ENCODE peak calls at places on chromosomes 1 and 21, in four cellular contexts. R is Panc1, P is HL-60, X is sigmoid colon. Y is an unnamed sample.

GRCh38 chr1:211082824-211083223 is 51.1 kb downstream of the KCNH1 start:
- DNase-seq in R (no peak), P (no peak), X (no peak), Y (no peak)

GRCh38 chr1:206933333-206933945 is 11.7 kb upstream of the FCMR start:
- DNase-seq in R (no peak), P (peak; percentile 54), X (no peak), Y (peak; percentile 57)

GRCh38 chr1:61254629-61255323 is 172.4 kb downstream of the NFIA start:
- DNase-seq in R (no peak), P (peak; percentile 8), X (peak; percentile 84), Y (no peak)

GRCh38 chr1:169989246-169989645 is 85.2 kb downstream of the KIFAP3 start:
- DNase-seq in R (no peak), P (no peak), X (no peak), Y (no peak)

GRCh38 chr1:198205021-198205684 is 48.4 kb downstream of the NEK7 start:
- DNase-seq in R (no peak), P (no peak), X (no peak), Y (no peak)

GRCh38 chr1:70361727-70362413 is 7.3 kb upstream of the ANKRD13C start:
- DNase-seq in R (no peak), P (no peak), X (no peak), Y (no peak)

GRCh38 chr21:18461743-18462142 is 58.2 kb upstream of the TMPRSS15 start:
- DNase-seq in R (no peak), P (no peak), X (no peak), Y (no peak)

GRCh38 chr21:18178509-18178908 is 66.1 kb upstream of the CHODL start:
- DNase-seq in R (no peak), P (no peak), X (no peak), Y (no peak)

GRCh38 chr1:37704966-37705365 is 12.7 kb downstream of the CDCA8 start:
- DNase-seq in R (no peak), P (no peak), X (no peak), Y (no peak)

GRCh38 chr1:26281091-26281958 is 1.4 kb downstream of the SH3BGRL3 start:
- DNase-seq in R (no peak), P (no peak), X (no peak), Y (peak; percentile 44)

GRCh38 chr1:223031690-223032601 is 111.1 kb downstream of the TLR5 start:
- DNase-seq in R (no peak), P (no peak), X (peak; percentile 88), Y (no peak)

GRCh38 chr1:211281322-211282022 is 22.3 kb downstream of the RCOR3 start:
- DNase-seq in R (no peak), P (no peak), X (no peak), Y (no peak)

GRCh38 chr1:173473599-173474011 is 3.5 kb upstream of the PRDX6 start:
- DNase-seq in R (no peak), P (no peak), X (no peak), Y (no peak)

GRCh38 chr1:174077755-174078490 is 55.8 kb upstream of the RC3H1 start:
- DNase-seq in R (no peak), P (no peak), X (no peak), Y (no peak)

GRCh38 chr1:70231474-70231873 is 10.3 kb downstream of the SRSF11 start:
- DNase-seq in R (no peak), P (no peak), X (no peak), Y (no peak)

GRCh38 chr21:45291613-45292398 is 4.1 kb upstream of the POFUT2 start:
- DNase-seq in R (no peak), P (no peak), X (peak; percentile 74), Y (peak; percentile 85)

GRCh38 chr1:113027008-113027407 is 46.0 kb upstream of the LRIG2 start:
- DNase-seq in R (no peak), P (no peak), X (no peak), Y (no peak)
- TF ChIP-seq POLR2AphosphoS5 in R (no peak), P (no peak), X (no peak), Y (no peak)

GRCh38 chr1:903305-903704 is 20.4 kb upstream of the SAMD11 start:
- DNase-seq in R (no peak), P (no peak), X (no peak), Y (no peak)

GRCh38 chr1:902802-903201 is 20.9 kb upstream of the SAMD11 start:
- DNase-seq in R (no peak), P (no peak), X (no peak), Y (peak; percentile 81)

GRCh38 chr1:904271-904950 is 19.3 kb upstream of the SAMD11 start:
- DNase-seq in R (peak; percentile 12), P (peak; percentile 76), X (peak; percentile 87), Y (peak; percentile 63)

GRCh38 chr1:905071-905749 is 18.5 kb upstream of the SAMD11 start:
- DNase-seq in R (no peak), P (peak; percentile 80), X (peak; percentile 81), Y (peak; percentile 85)

GRCh38 chr1:903721-904270 is 19.9 kb upstream of the SAMD11 start:
- DNase-seq in R (no peak), P (no peak), X (peak; percentile 62), Y (peak; percentile 79)
- H3K4me3 ChIP-seq in R (peak overlapping the region; percentile 43), P (no peak overlapping the region), X (peak overlapping the region; percentile 52), Y (no peak overlapping the region)

GRCh38 chr1:91502138-91502881 is 1.7 kb downstream of the CDC7 start:
- DNase-seq in R (no peak), P (no peak), X (no peak), Y (no peak)

GRCh38 chr1:91499904-91500755 is 521 bp upstream of the CDC7 start:
- DNase-seq in R (no peak), P (peak; percentile 81), X (no peak), Y (no peak)

GRCh38 chr1:91499346-91499745 is 1.3 kb upstream of the CDC7 start:
- DNase-seq in R (no peak), P (no peak), X (no peak), Y (no peak)

GRCh38 chr1:91501527-91501859 is 842 bp downstream of the CDC7 start:
- DNase-seq in R (no peak), P (no peak), X (no peak), Y (no peak)

GRCh38 chr1:91500756-91501526 is at the start of gene CDC7:
- DNase-seq in R (peak; percentile 93), P (peak; percentile 90), X (peak; percentile 97), Y (peak; percentile 97)
- TF ChIP-seq CTCF in R (peak; percentile 73), P (no peak), X (no peak), Y (peak; percentile 41)

DNA sequence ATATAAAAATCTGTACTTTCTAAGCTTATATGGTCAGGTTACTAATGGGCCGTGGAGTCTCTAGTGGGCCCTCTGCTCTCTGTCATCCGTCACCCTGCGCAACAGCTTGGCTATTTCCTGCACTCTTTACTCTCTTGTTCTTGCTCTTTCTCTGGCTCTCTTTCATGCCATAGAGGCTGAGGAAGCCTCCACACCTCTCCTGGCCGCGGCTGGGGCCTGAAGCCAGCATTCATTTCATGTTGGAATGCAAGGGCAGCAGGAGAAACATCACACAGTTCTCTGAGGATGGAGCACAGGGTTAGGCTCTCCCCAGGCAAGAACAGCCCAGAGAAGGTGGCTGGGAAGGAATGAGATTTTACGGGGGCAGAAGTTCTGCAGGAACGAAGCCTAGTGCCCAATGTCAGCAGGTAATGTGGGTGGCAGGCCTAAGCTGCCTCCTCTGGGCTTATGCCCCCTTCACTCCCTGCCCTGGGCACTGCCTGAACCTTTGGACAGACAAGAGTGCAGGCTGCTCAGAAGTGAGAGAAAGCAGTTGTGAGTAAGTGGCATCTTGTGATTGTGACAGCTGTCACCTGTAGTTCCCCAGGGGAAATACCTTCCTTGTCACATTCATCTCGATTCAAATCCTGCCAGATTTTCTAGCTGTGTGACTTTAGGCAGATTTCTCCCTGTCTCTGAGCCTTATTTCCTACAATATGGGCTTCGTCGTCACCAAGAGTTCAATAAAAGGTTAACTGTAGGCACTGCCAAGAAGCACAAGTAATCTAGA is 3.6 kb upstream of the FHAD1 start:
- DNase-seq in R (no peak), P (no peak), X (peak; percentile 75), Y (no peak)
- TF ChIP-seq POLR2AphosphoS5 in R (no peak), P (no peak), X (peak; percentile 70), Y (no peak)

GRCh38 chr21:16674949-16675348 is 837.9 kb upstream of the CXADR start:
- DNase-seq in R (no peak), P (no peak), X (no peak), Y (no peak)
- H3K4me3 ChIP-seq in R (no peak overlapping the region), P (no peak overlapping the region), X (no peak overlapping the region), Y (no peak overlapping the region)

GRCh38 chr1:51899022-51899421 is 20.5 kb upstream of the NRDC start:
- DNase-seq in R (no peak), P (no peak), X (no peak), Y (no peak)

GRCh38 chr1:51901151-51901550 is 22.6 kb upstream of the NRDC start:
- DNase-seq in R (no peak), P (no peak), X (no peak), Y (no peak)

GRCh38 chr1:51902456-51902855 is 23.9 kb upstream of the NRDC start:
- DNase-seq in R (no peak), P (no peak), X (no peak), Y (no peak)

GRCh38 chr1:51897699-51898031 is 19.1 kb upstream of the NRDC start:
- DNase-seq in R (peak; percentile 78), P (no peak), X (no peak), Y (no peak)

DNA sequence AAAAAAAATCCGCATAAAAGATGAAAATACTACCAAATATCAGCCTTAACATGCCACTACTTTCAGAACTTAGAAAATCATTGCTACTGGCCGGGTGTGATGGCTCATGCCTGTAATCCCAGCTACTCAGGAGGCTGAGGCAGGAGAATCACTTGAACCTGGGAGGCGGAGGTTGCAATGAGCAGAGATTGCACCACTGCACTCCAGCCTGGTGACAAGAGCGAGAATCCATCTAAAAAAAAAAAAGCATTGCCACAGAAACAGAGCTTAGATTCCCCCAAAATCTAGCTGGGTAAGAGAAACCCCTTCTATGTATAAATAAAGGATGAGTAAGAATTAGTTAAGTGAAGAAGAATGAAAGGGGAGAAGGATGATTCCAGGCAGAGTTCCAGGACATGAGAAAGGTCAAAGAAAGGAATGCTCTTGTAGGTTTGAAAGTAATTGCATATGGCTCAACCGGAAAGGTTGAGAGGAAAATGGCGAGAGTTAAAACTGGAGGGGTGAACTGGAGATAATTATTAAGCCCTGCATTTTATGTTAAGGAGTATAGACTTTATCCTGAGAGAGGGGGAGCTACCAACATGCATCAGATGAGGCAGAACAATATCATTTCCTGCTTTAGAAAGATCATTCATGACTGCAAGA is 19.7 kb upstream of the NRDC start:
- DNase-seq in R (peak; percentile 58), P (no peak), X (no peak), Y (no peak)
- TF ChIP-seq CTCF in R (no peak), P (no peak), X (no peak), Y (no peak)